ENCODE peak calls at places on chromosomes 3 and 15, in five cellular contexts. Y, V, E, Z and O are unnamed samples.

GRCh38 chr3:149466192-149466591 is 8.3 kb upstream of the TM4SF4 start:
- DNase-seq in Y (no peak), V (no peak), E (no peak), Z (no peak), O (no peak)

GRCh38 chr3:112084980-112085697 is 1.1 kb upstream of the C3orf52 start:
- DNase-seq in Y (no peak), V (peak; percentile 82), E (no peak), Z (no peak), O (no peak)

GRCh38 chr3:30232142-30232541 is 374.3 kb upstream of the TGFBR2 start:
- DNase-seq in Y (no peak), V (no peak), E (no peak), Z (no peak), O (no peak)

GRCh38 chr3:59040902-59041301 is 8.9 kb downstream of the CFAP20DC start:
- DNase-seq in Y (no peak), V (no peak), E (no peak), Z (no peak), O (no peak)

GRCh38 chr15:44667039-44667360 is 3.5 kb upstream of the SPG11 start:
- DNase-seq in Y (no peak), V (no peak), E (no peak), Z (no peak), O (no peak)

GRCh38 chr15:91857772-91858171 is 4.3 kb downstream of the SLCO3A1 start:
- DNase-seq in Y (no peak), V (no peak), E (no peak), Z (no peak), O (no peak)

GRCh38 chr3:195699860-195700259 is 20.9 kb upstream of the MUC20 start:
- DNase-seq in Y (no peak), V (no peak), E (no peak), Z (no peak), O (no peak)

GRCh38 chr15:71207141-71207540 is 91.9 kb downstream of the THSD4 start:
- DNase-seq in Y (no peak), V (no peak), E (peak; percentile 14), Z (no peak), O (no peak)

GRCh38 chr3:86774082-86774691 is 216.8 kb downstream of the VGLL3 start:
- DNase-seq in Y (no peak), V (no peak), E (no peak), Z (no peak), O (no peak)

GRCh38 chr3:182792901-182793662 is at the start of gene ATP11B:
- DNase-seq in Y (peak; percentile 83), V (peak; percentile 92), E (peak; percentile 93), Z (peak; percentile 65), O (peak; percentile 79)

DNA sequence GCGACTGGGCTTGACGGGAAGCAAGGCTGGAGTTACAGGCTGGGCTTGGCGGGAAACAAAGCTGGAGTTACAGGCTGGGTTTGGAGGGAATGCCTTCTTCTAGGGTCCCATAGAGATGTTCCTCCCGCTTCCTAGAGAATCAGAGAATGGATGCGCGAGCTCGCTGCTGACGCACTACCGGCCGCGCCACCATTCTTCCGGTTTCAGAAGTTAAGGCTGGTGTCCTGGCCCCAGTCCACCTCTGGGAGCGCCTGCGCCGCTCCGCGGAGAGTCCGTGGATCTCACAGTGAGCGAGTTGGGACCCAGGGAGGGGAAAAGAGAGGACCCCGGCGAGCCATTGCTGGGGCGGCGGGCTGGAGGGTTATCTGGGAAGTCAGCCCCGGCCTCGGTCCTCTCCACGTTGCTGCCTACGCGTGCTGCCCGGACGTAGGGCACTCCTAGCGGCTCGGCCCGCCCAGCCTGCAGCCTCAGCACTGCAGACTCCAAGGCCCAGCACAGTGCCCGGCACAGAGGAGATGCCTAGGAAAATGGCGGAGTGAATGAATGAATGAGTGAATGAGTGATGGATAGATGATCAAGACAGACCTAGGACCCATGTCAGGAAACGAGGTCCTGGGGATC is at the start of gene ZNF502:
- DNase-seq in Y (peak; percentile 93), V (peak; percentile 89), E (peak; percentile 96), Z (peak; percentile 84), O (peak; percentile 88)
- TF ChIP-seq POLR2A in Y (peak; percentile 37), V (no peak), E (no peak), Z (peak; percentile 33), O (no peak)

DNA sequence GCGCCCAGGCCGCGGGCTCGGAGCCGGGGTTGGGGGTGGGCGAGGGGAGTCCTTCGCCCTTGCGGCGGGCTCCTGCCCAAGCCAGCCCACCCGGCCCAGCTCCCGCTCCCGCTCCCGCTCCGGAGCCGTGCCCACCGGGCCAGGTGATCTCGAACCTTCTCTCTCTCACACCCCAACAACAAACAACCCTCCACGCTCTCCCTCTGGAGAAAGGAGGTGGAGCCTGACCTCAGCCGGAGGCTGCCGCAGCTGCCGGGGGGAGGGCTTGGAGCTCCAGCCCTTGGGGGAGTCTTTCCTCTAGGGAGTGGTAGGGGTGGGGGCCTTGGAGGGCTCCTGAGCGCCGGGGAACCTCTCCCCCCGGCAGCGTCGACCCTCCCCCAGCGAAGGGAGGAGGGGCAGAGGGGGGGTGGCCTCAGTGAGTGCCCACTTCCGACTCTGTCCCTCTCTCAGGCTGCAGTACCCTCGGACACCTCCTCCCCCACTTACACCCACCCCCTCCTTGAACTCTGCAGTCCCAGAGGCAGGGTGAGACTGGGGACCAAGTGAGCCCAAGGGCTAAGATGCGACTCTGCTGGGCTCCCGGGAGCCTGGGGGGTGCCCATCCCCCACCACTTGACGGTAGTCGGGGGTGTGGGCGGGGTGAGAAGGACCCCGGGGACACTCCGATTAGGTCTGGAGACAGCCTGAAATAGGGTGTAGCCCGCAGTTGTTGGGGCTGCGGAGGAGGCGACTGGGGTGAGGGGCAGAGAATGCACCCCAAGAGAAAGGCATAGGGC is 4.4 kb upstream of the BAHD1 start:
- DNase-seq in Y (peak; percentile 74), V (no peak), E (peak; percentile 83), Z (no peak), O (no peak)
- TF ChIP-seq POLR2A in Y (no peak), V (no peak), E (no peak), Z (no peak), O (no peak)

DNA sequence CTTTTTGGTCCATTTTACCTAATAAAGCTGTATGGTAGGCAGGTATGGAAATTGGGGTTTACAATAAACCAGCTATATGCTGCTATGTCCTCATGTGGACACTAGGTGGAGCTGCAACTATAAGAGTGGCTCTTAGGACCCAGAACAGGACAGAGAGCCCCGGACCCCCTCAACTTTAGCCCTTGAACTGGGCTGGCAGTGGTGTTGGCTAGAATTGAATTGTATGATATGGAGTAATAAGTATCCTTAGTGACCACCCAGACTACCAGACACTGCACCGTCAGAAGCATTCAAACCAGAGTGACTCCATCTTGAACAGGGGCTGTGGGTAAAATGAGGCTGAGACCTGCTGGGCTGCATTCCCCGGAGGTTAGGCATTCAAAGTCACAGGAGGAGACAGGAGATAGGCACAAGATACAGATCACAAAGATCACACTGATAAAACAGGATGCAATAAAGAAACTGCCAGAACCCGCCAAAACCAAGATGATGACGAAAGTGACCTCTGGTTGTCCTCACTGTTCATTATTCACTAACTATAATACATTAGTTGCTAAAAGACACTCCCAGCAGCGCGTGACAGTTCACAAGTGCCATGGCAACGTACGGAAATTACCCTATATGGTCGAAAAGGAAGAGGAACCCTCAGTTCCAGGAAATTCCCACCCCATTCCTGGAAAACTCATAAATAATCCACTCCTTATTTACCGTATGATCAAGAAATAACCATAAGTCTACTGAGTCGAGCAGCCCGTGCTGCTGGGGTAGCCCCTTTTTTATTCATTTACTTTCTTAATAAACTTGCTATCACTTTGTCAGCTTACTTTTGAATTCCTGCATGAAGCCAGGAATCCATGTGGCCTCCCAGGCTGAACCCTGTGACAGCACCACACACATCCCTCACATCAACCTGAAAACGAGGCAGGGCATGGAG is 68.7 kb upstream of the BLM start:
- DNase-seq in Y (no peak), V (peak; percentile 88), E (peak; percentile 96), Z (peak; percentile 71), O (peak; percentile 68)
- TF ChIP-seq POLR2A in Y (no peak), V (no peak), E (no peak), Z (no peak), O (no peak)

DNA sequence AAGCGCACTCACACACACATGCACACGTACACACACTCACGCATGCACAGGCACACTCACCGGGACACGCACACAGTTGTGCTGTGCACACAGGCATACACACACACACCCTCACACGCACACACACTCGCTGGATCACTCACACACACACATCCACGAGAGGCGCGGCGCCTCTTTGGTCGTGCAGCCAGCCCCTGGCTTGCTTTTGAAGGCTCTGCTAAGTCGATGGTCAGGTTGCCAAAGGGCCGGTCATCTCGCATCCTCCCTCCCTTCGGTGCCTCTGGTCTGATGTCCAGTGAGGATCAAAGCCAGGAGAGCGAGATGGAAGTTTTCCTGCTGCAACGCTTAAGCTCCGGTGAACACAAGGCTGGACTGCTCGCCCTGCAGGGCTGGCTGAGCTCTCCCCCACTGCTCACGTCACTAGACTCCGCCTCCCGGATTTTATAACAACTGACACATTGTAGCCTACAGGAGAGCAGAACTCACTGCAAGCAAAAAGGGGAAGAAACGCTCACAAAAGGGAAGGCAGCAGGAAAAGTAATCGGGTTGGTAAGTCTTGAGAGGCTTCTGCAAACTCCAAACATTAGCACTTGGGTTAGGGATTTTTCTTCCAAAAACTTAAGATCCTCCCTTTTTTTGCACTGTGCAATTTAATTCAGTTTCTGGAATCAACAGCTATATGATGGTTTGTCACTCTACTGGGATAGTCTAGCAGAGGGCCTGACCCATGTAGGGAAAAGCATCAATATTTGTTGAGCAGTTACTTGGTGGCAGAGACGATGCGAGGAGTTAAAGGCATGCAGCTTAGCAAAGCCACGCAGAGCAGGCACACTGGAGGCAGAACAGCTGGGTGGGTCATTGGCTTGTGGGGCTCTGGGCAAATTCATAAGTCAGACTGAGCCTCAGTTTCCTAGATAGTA is at the start of gene SRGAP3:
- DNase-seq in Y (peak; percentile 87), V (peak; percentile 94), E (peak; percentile 95), Z (peak; percentile 93), O (peak; percentile 91)
- TF ChIP-seq POLR2A in Y (no peak), V (peak; percentile 28), E (no peak), Z (peak; percentile 93), O (peak; percentile 81)